ENCODE peak calls at places on chromosomes 7 and 10, in nine cellular contexts. X is activated CD8-positive, alpha-beta T cell treated with anti-CD3 and anti-CD28 coated beads, Interleukin-2, amount 10 ng/mL, durations not matched to agents 7 days and 5 days; F is NCI-H2029; M is SK-MEL-5; J is activated CD8-positive, alpha-beta memory T cell treated with anti-CD3 and anti-CD28 coated beads, Interleukin-2, amount 50 U/mL, for 48 hours; Y is SW 1271; H is SK-N-DZ; I is CD8-positive, alpha-beta memory T cell; Q is endothelial cell. N is an unnamed sample.

GRCh38 chr7:105389090-105389650 is 449 bp upstream of the SRPK2 start:
- DNase-seq in J (peak), Y (peak), I (peak), F (no peak), H (peak), M (peak), X (no peak), Q (peak), N (peak)

GRCh38 chr10:5935628-5936027 is 41.7 kb downstream of the IL15RA start:
- DNase-seq in M (no peak), Y (no peak), I (no peak), H (no peak), Q (no peak), F (no peak), X (no peak), J (no peak), N (no peak)

GRCh38 chr7:79376297-79377025 is 77.0 kb downstream of the MAGI2 start:
- DNase-seq in Q (no peak), J (no peak), I (no peak), Y (no peak), M (no peak), H (no peak), X (no peak), F (no peak), N (no peak)

GRCh38 chr10:53536322-53536721 is 763.7 kb upstream of the MBL2 start:
- DNase-seq in Y (no peak), H (no peak), M (peak), J (no peak), F (no peak), I (no peak), X (no peak), Q (no peak), N (no peak)

GRCh38 chr7:106537119-106537518 is 123.8 kb downstream of the CCDC71L start:
- DNase-seq in F (no peak), J (no peak), Y (no peak), H (no peak), I (no peak), Q (no peak), X (no peak), M (no peak), N (no peak)

GRCh38 chr10:61749271-61749670 is 86.5 kb downstream of the CABCOCO1 start:
- DNase-seq in X (no peak), H (no peak), F (no peak), Q (no peak), I (no peak), J (no peak), M (no peak), Y (no peak), N (no peak)

GRCh38 chr7:15751191-15751701 is 64.8 kb upstream of the MEOX2 start:
- DNase-seq in H (no peak), Q (no peak), I (no peak), F (no peak), M (no peak), X (no peak), J (no peak), Y (no peak), N (no peak)

GRCh38 chr7:127895814-127896280 is 135.4 kb downstream of the LRRC4 start:
- DNase-seq in H (no peak), Q (no peak), X (no peak), Y (no peak), F (no peak), M (no peak), J (no peak), I (no peak), N (no peak)

GRCh38 chr7:45703373-45703821 is 129.2 kb downstream of the ADCY1 start:
- DNase-seq in X (no peak), H (no peak), F (no peak), M (no peak), Y (no peak), I (no peak), J (peak), Q (no peak), N (no peak)

GRCh38 chr10:123391275-123392028 is 237.2 kb downstream of the BUB3 start:
- DNase-seq in F (no peak), Y (no peak), M (no peak), Q (no peak), H (no peak), I (no peak), J (no peak), X (no peak), N (no peak)

GRCh38 chr7:236967-237366 is 44.6 kb downstream of the FAM20C start:
- DNase-seq in Y (no peak), I (no peak), F (no peak), M (no peak), J (no peak), X (no peak), Q (no peak), H (no peak), N (no peak)

GRCh38 chr10:127577376-127577775 is 28.3 kb downstream of the NPS start:
- DNase-seq in Q (no peak), I (no peak), J (no peak), F (no peak), H (no peak), Y (peak), X (no peak), M (peak), N (no peak)

GRCh38 chr10:70830185-70830584 is 14.4 kb downstream of the SGPL1 start:
- DNase-seq in Y (no peak), H (no peak), F (no peak), M (no peak), I (no peak), Q (no peak), J (no peak), X (no peak), N (no peak)

GRCh38 chr7:95886501-95887090 is 114.2 kb downstream of the DYNC1I1 start:
- DNase-seq in Q (peak), M (peak), X (no peak), H (peak), I (no peak), J (no peak), Y (no peak), F (peak), N (no peak)

GRCh38 chr10:79274279-79275104 is 72.8 kb upstream of the PPIF start:
- DNase-seq in Q (no peak), X (no peak), I (no peak), J (no peak), M (no peak), Y (no peak), H (peak), F (peak), N (no peak)

GRCh38 chr10:89082086-89082485 is 91.5 kb downstream of the FAS start:
- DNase-seq in Y (no peak), J (no peak), H (no peak), M (no peak), Q (no peak), I (no peak), X (no peak), F (no peak), N (no peak)

GRCh38 chr10:129699722-129700340 is 232.8 kb downstream of the MGMT start:
- DNase-seq in X (no peak), I (no peak), H (no peak), J (no peak), Q (no peak), M (no peak), Y (no peak), F (no peak), N (no peak)

GRCh38 chr10:34505338-34505737 is 309.8 kb downstream of the PARD3 start:
- DNase-seq in J (no peak), M (peak), F (no peak), Y (no peak), Q (no peak), I (no peak), X (no peak), H (no peak), N (no peak)